ENCODE peak calls at places on chromosome 6, in four cellular contexts. V is mammary epithelial cell, Q is hepatocyte, L is K562. F is an unnamed sample.
A peak's percentile ranks its signal among the peaks of the same experiment; 100 is the strongest.

GRCh38 chr6:32558426-32559057 is 28.5 kb upstream of the HLA-DRB5 start:
- DNase-seq in Q (no peak), L (no peak), V (no peak), F (no peak)

GRCh38 chr6:42104095-42104806 is 38.2 kb downstream of the C6orf132 start:
- DNase-seq in V (no peak), Q (peak; percentile 78), L (peak; percentile 96), F (no peak)

GRCh38 chr6:24927985-24928735 is 7.6 kb downstream of the RIPOR2 start:
- DNase-seq in V (no peak), L (no peak), Q (no peak), F (no peak)

GRCh38 chr6:101296184-101296583 is 97.3 kb upstream of the GRIK2 start:
- DNase-seq in V (peak; percentile 28), L (no peak), Q (no peak), F (no peak)

GRCh38 chr6:112149236-112149635 is 61.8 kb downstream of the FAM229B start:
- DNase-seq in Q (no peak), V (peak; percentile 15), L (no peak), F (no peak)

GRCh38 chr6:40874495-40874894 is 164.5 kb downstream of the UNC5CL start:
- DNase-seq in V (no peak), Q (no peak), L (peak; percentile 21), F (no peak)

GRCh38 chr6:16486661-16487060 is 248.3 kb downstream of the GMPR start:
- DNase-seq in V (no peak), Q (no peak), L (no peak), F (no peak)

GRCh38 chr6:106451419-106451818 is 90.9 kb downstream of the CRYBG1 start:
- DNase-seq in Q (no peak), V (peak; percentile 65), L (no peak), F (no peak)

GRCh38 chr6:138103876-138104275 is 3.3 kb downstream of the PERP start:
- DNase-seq in L (no peak), V (peak; percentile 70), Q (no peak), F (no peak)

GRCh38 chr6:42292002-42292735 is 74.5 kb upstream of the MRPS10 start:
- DNase-seq in L (no peak), V (peak; percentile 93), Q (no peak), F (peak; percentile 63)

GRCh38 chr6:155388546-155388945 is 67.1 kb downstream of the NOX3 start:
- DNase-seq in Q (no peak), V (no peak), L (no peak), F (no peak)

GRCh38 chr6:52735071-52735470 is 28.2 kb downstream of the GSTA2 start:
- DNase-seq in L (no peak), Q (peak; percentile 48), V (no peak), F (no peak)

GRCh38 chr6:3194535-3195376 is 32.7 kb downstream of the TUBB2B start:
- DNase-seq in L (peak; percentile 29), V (no peak), Q (no peak), F (no peak)
- H3K4me2 ChIP-seq in L (peak overlapping the region; percentile 74), V (no peak overlapping the region), Q (no peak overlapping the region), F (no peak overlapping the region)

GRCh38 chr6:152130441-152130840 is 323.0 kb downstream of the ESR1 start:
- DNase-seq in L (no peak), Q (no peak), V (peak; percentile 44), F (no peak)

GRCh38 chr6:152127429-152128165 is 320.1 kb downstream of the ESR1 start:
- DNase-seq in V (peak; percentile 53), L (no peak), Q (no peak), F (no peak)

GRCh38 chr6:152124432-152125074 is 317.1 kb downstream of the ESR1 start:
- DNase-seq in Q (peak; percentile 54), V (peak; percentile 49), L (peak; percentile 43), F (peak; percentile 33)

DNA sequence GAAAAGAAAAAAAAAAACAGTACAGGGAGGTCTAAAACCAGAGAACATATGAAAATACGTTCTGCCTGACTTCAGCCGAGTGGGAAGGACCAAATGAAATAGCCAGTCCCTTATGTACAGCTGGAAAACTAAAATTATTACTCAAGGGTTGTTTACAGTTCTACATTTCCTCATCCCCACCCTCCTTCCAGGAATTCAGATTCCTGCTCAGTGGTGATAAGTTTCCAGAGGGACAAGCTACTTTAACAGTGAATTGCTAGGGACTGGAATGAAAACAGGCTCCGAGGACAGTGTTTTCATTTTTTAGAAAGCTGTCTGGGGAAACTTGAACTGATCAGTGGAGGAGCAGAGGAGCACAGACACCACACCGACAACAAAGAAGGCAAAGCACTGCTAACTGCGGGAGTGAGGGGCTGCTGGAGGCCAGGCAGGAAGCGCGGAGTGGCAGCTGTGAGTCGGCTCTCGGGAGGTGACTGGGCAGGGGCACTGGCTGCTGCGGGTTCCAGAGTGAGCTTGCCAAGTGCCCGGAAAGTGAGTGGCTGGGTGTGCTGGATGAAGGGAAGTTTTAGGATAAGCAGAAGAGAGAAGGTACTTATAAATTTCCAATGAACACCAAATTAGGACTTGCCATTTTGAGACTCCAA is 322.2 kb downstream of the ESR1 start:
- DNase-seq in L (no peak), V (no peak), Q (no peak), F (no peak)
- H3K4me2 ChIP-seq in L (peak overlapping the region; percentile 40), V (no peak overlapping the region), Q (peak overlapping the region; percentile 54), F (no peak overlapping the region)

DNA sequence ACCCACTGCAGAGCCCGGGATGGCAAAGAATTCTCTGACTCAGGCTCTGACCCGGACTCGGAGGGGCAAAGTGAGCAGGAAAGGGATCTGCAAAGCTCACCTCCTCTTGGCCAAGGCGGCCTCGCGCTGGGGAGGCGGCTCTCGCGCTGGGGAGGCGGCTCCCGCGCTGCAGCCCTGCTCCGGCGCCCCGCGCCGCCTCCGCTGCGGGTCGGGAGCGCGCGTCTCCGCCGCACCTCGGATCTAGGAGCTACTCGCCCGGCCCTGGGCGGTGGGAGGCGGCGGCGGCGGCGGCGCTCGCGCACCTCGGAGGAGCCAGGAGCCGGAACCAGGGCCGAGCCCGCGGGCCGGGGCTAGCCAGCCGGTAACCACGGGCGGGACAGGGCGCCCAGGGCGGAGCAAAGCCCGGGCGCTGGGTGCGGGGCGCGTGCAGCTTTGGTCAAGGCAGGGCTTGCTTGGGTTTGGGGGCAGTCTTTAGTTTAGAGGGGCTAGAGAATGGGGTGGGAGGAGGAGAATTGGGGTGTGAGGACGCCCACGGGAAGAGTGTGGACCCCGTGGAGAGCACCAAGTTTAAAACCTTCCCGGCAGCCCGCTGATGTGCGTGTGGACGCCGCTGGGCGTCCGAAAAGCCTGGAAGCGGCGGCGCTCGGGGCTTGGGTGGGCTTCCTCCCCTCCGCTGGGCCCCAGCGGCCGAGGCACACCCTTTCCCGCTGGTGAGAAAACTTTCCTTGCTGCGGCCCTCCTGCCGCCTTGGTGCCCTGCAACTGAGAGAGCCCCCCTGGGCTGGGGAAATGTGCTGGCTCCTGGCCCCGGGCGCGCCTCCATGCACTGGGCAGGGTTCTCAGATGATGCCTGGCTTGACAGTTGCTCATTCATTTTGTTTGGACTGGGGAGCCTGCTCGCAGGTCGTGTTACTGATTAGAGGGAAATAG is at the start of gene MRAP2:
- DNase-seq in Q (peak; percentile 68), L (peak; percentile 71), V (peak; percentile 32), F (peak; percentile 10)
- H3K4me2 ChIP-seq in Q (peak within 1 kb of the TSS; percentile 99), L (peak within 1 kb of the TSS; percentile 84), V (peak within 1 kb of the TSS; percentile 98), F (peak within 1 kb of the TSS; percentile 96)

GRCh38 chr6:46926481-46926880 is 4.7 kb upstream of the ADGRF5 start:
- DNase-seq in L (no peak), Q (no peak), V (no peak), F (peak; percentile 2)
- H3K4me2 ChIP-seq in L (no peak overlapping the region), Q (no peak overlapping the region), V (no peak overlapping the region), F (peak overlapping the region; percentile 71)

GRCh38 chr6:14082287-14082686 is 35.3 kb upstream of the CD83 start:
- DNase-seq in L (no peak), V (no peak), Q (no peak), F (no peak)
- H3K4me2 ChIP-seq in L (no peak overlapping the region), V (no peak overlapping the region), Q (no peak overlapping the region), F (no peak overlapping the region)

DNA sequence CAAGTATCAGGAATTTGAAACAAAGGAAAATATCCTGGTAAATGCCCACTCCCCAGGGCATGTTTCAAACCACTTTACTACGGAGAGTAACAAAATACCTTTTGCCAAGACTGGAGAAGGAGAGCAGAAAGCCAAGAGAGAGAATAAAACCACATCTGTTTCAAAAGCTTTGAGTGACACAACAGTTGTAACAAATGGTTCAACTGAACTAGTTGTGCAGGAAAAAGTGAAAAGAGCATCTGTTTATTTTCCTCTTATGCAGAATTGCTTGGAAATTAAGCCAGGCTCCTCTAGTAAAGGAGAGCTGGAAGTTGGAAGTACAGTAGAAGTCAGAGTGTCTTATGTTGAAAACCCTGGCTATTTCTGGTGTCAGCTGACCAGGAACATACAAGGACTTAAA is 2.4 kb downstream of the TDRD6 start:
- DNase-seq in L (no peak), Q (no peak), V (no peak), F (no peak)
- H3K4me2 ChIP-seq in L (no peak overlapping the region), Q (no peak overlapping the region), V (no peak overlapping the region), F (no peak overlapping the region)

GRCh38 chr6:169293196-169293595 is 39.5 kb upstream of the THBS2 start:
- DNase-seq in L (no peak), Q (no peak), V (no peak), F (no peak)
- H3K4me2 ChIP-seq in L (no peak overlapping the region), Q (peak overlapping the region; percentile 18), V (peak overlapping the region; percentile 41), F (peak overlapping the region; percentile 73)

F was measured in A549.